ENCODE peak calls at places on chromosomes 6 and 20, in seven cellular contexts. R is IMR-90, N is neuronal stem cell, S is H9, E is H1, Q is mesenchymal stem cell, D is trophoblast cell. X is an unnamed sample.

GRCh38 chr6:90650041-90650948 is 63.4 kb upstream of the MAP3K7 start:
- DNase-seq in D (no peak), N (no peak), S (no peak), R (no peak), Q (no peak), E (no peak), X (no peak)

GRCh38 chr6:14037402-14038277 is 79.9 kb upstream of the CD83 start:
- DNase-seq in R (peak; percentile 80), D (no peak), E (no peak), N (no peak), S (no peak), Q (peak; percentile 64), X (no peak)

GRCh38 chr6:139060332-139060731 is 31.8 kb downstream of the ABRACL start:
- DNase-seq in S (no peak), N (no peak), R (peak; percentile 79), E (no peak), Q (peak; percentile 70), D (no peak), X (no peak)

GRCh38 chr6:12733876-12734275 is 17.3 kb downstream of the PHACTR1 start:
- DNase-seq in D (no peak), Q (no peak), N (no peak), E (no peak), R (no peak), S (no peak), X (no peak)

GRCh38 chr6:165049362-165049761 is 260.0 kb downstream of the C6orf118 start:
- DNase-seq in E (peak; percentile 90), Q (peak; percentile 42), S (peak; percentile 82), D (peak; percentile 41), N (peak; percentile 5), R (no peak), X (peak; percentile 86)

GRCh38 chr20:35710039-35710438 is 10.8 kb downstream of the ROMO1 start:
- DNase-seq in D (no peak), R (no peak), E (no peak), Q (no peak), N (no peak), S (no peak), X (no peak)

GRCh38 chr6:130027948-130028347 is 9.6 kb downstream of the L3MBTL3 start:
- DNase-seq in R (no peak), D (no peak), E (no peak), Q (no peak), S (no peak), N (no peak), X (no peak)

GRCh38 chr6:164415832-164416563 is 893.4 kb downstream of the C6orf118 start:
- DNase-seq in N (peak; percentile 29), Q (no peak), D (no peak), S (no peak), R (no peak), E (no peak), X (no peak)

GRCh38 chr6:5295612-5296011 is 34.3 kb downstream of the FARS2 start:
- DNase-seq in E (no peak), S (no peak), D (no peak), N (no peak), R (peak; percentile 69), Q (no peak), X (no peak)

GRCh38 chr20:58293453-58293852 is 16.1 kb upstream of the RAB22A start:
- DNase-seq in S (peak; percentile 46), D (no peak), E (no peak), Q (no peak), N (peak; percentile 29), R (no peak), X (peak; percentile 46)

GRCh38 chr6:11366183-11366933 is 133.9 kb upstream of the NEDD9 start:
- DNase-seq in R (no peak), E (no peak), D (no peak), Q (no peak), S (no peak), N (no peak), X (no peak)

GRCh38 chr6:131694832-131695426 is 6.3 kb downstream of the OR2A4 start:
- DNase-seq in E (peak; percentile 63), D (peak; percentile 73), N (peak; percentile 54), R (peak; percentile 79), Q (peak; percentile 72), S (peak; percentile 71), X (peak; percentile 87)

GRCh38 chr6:99282479-99283062 is 66.9 kb downstream of the FAXC start:
- DNase-seq in R (peak; percentile 30), N (no peak), D (no peak), E (no peak), S (no peak), Q (peak; percentile 3), X (peak; percentile 16)

GRCh38 chr20:13753436-13754036 is 31.2 kb downstream of the ESF1 start:
- DNase-seq in D (no peak), N (no peak), R (no peak), S (no peak), E (no peak), Q (no peak), X (no peak)

GRCh38 chr20:25364879-25365699 is 25.5 kb downstream of the ABHD12 start:
- DNase-seq in N (no peak), D (no peak), Q (no peak), S (no peak), R (no peak), E (no peak), X (no peak)

GRCh38 chr20:4871486-4871885 is 129.8 kb downstream of the SLC23A2 start:
- DNase-seq in E (no peak), Q (no peak), S (no peak), D (no peak), R (no peak), N (no peak), X (no peak)

DNA sequence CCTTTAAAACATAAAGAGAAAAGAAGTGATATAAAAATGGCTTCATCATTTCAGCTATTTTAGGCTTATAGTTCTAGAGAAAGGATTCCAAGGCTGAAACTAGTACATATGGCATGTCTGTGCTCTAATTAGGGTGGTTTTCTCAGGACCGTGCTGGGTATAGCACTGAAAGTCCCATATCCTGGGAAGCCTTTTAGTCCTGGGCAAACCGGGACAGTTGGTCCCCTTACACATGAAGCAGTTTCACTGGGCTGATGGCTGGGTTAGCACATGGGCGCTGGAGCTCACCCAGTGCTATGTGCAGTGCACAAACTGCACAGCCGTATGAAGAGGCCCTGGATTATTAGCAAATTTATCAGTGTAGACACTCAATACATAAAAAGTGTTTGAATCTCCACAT is 110.5 kb downstream of the SGK1 start:
- DNase-seq in D (no peak), S (no peak), N (no peak), Q (no peak), R (no peak), E (no peak), X (no peak)
- H3K27ac ChIP-seq in D (no peak overlapping the region), S (no peak overlapping the region), N (no peak overlapping the region), Q (no peak overlapping the region), R (no peak overlapping the region), E (no peak overlapping the region), X (no peak overlapping the region)

GRCh38 chr6:81625216-81625615 is 127.3 kb downstream of the TENT5A start:
- DNase-seq in S (no peak), R (peak; percentile 32), D (no peak), Q (no peak), E (no peak), N (no peak), X (no peak)

GRCh38 chr6:81634155-81634880 is 118.2 kb downstream of the TENT5A start:
- DNase-seq in D (no peak), Q (no peak), E (no peak), S (no peak), N (no peak), R (no peak), X (no peak)

DNA sequence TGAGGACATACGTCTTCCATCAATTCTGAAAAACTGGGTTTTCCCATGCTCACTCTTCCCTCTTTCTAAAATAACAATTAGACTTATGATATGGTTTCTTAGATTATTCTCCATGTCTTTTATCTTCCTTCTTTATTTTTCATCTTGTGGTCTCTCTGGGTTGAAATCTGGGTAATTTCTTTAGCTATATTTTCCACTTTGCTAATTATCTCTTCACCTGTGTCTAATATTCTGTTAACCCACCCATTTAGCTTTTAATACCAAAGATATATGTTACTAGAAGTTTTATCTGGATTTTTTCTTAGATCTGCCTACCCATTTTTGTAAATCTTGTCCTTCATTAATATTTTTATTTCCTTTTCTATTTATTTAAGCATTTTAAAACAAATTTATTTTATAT is 121.8 kb downstream of the TENT5A start:
- DNase-seq in S (no peak), R (no peak), Q (no peak), E (no peak), N (no peak), D (no peak), X (no peak)
- H3K23ac ChIP-seq in S (no peak overlapping the region), R (no peak overlapping the region), Q (no peak overlapping the region), E (no peak overlapping the region), N (no peak overlapping the region), D (no peak overlapping the region), X (no peak overlapping the region)

GRCh38 chr20:44990425-44990824 is 24.1 kb downstream of the STK4 start:
- DNase-seq in N (no peak), R (no peak), S (no peak), D (no peak), E (no peak), Q (peak; percentile 18), X (no peak)
- H3K9ac ChIP-seq in N (no peak overlapping the region), R (no peak overlapping the region), S (no peak overlapping the region), D (no peak overlapping the region), E (no peak overlapping the region), Q (peak overlapping the region; percentile 86), X (no peak overlapping the region)

GRCh38 chr6:32954983-32955802 is 2.3 kb upstream of the HLA-DMA start:
- DNase-seq in Q (peak; percentile 15), N (no peak), D (no peak), R (peak; percentile 13), E (peak; percentile 54), S (peak; percentile 86), X (peak; percentile 88)

GRCh38 chr6:32953775-32954174 is 878 bp upstream of the HLA-DMA start:
- DNase-seq in D (no peak), E (no peak), N (no peak), Q (no peak), S (no peak), R (no peak), X (no peak)

GRCh38 chr6:32950449-32950848 is 2.4 kb downstream of the HLA-DMA start:
- DNase-seq in D (no peak), R (no peak), E (no peak), Q (no peak), N (no peak), S (no peak), X (no peak)

GRCh38 chr6:32954212-32954745 is 1.4 kb upstream of the HLA-DMA start:
- DNase-seq in Q (no peak), E (no peak), N (no peak), D (no peak), S (no peak), R (no peak), X (no peak)

DNA sequence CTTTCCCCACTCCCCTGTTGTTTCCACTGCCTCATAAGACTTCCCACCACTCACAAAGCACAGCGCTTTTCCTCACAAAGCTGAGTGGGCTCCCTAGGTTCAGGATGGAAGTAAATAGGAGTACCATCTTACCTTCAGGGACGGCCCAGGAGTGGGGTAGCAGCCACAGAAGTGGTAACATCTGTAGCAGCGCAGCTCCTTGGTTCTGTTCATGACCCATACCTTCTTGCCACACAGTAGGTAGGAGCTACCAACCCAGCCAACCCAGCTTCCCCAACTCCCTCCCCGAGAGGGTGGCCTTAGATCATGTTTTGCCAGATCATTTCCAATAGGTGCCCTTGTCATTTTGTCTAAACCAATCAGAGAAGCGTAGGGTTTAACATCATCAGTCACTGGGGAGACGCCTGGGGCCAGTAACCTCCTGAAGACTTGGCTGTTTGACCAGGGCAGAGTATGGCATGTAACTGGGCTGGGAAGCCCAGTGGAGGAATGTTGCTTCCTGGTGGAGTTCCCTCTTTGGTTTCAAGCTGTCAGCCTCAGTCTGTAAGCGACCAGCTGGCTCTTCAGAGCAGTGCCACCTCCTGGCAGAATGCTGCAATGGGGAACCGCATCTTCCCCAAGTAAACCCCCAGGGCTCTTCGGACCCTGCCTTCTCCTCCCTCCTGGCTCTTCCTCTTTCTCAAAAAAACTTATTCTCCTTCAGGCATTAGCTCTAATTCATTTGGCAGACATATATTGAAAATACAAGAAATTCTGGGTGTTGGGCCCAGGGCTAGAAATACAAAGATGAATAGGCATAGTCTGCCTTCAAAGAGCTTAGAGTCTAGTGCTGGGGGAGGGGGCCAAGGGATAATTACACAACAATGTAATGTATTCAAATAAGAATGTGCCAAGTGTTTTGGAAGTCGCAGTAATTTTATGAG is at the start of gene HLA-DMA:
- DNase-seq in D (peak; percentile 95), N (peak; percentile 54), E (peak; percentile 82), Q (peak; percentile 97), S (peak; percentile 97), R (peak; percentile 96), X (peak; percentile 99)
- H3K27ac ChIP-seq in D (no peak within 1 kb of the TSS), N (no peak within 1 kb of the TSS), E (no peak within 1 kb of the TSS), Q (no peak within 1 kb of the TSS), S (no peak within 1 kb of the TSS), R (peak within 1 kb of the TSS; percentile 8), X (no peak within 1 kb of the TSS)